ENCODE peak calls at places on chromosomes 2 and 18, in nine cellular contexts. N, I, V, W, F, S, A, M and D are unnamed samples.
A peak's percentile ranks its signal among the peaks of the same experiment; 100 is the strongest.

GRCh38 chr2:97701186-97701585 is 12.2 kb upstream of the ZAP70 start:
- DNase-seq in W (no peak), N (no peak), A (no peak), F (no peak), V (no peak), S (no peak), I (no peak), M (no peak), D (no peak)

GRCh38 chr2:25324905-25325592 is 16.7 kb downstream of the DNMT3A start:
- DNase-seq in M (peak; percentile 50), W (no peak), F (no peak), A (no peak), S (peak; percentile 73), N (no peak), V (peak; percentile 91), I (no peak), D (peak; percentile 50)

GRCh38 chr2:74576830-74577229 is 22.3 kb downstream of the DOK1 start:
- DNase-seq in S (peak; percentile 90), F (no peak), I (no peak), N (no peak), M (peak; percentile 66), W (no peak), V (peak; percentile 72), A (no peak), D (peak; percentile 76)

GRCh38 chr2:73418343-73418742 is 32.7 kb downstream of the ALMS1 start:
- DNase-seq in M (peak; percentile 91), S (peak; percentile 91), W (no peak), V (peak; percentile 70), A (no peak), I (peak; percentile 77), N (no peak), F (no peak), D (no peak)

GRCh38 chr2:207763308-207763707 is 6.4 kb downstream of the FZD5 start:
- DNase-seq in F (no peak), A (no peak), M (no peak), N (no peak), V (no peak), I (no peak), W (no peak), S (no peak), D (no peak)

GRCh38 chr2:199202964-199203363 is 254.8 kb downstream of the SATB2 start:
- DNase-seq in N (no peak), F (no peak), V (no peak), I (no peak), S (no peak), A (no peak), M (no peak), W (no peak), D (no peak)

GRCh38 chr18:39506581-39506980 is 1941.0 kb upstream of the CELF4 start:
- DNase-seq in A (no peak), F (no peak), S (no peak), M (no peak), V (no peak), I (no peak), N (no peak), W (no peak), D (no peak)

GRCh38 chr2:36356990-36357505 is 1.5 kb downstream of the CRIM1 start:
- DNase-seq in W (no peak), N (no peak), V (no peak), I (peak; percentile 34), F (no peak), M (no peak), S (peak; percentile 50), A (no peak), D (peak; percentile 31)

GRCh38 chr18:71485578-71485977 is 1058.6 kb downstream of the CBLN2 start:
- DNase-seq in W (no peak), V (no peak), M (peak; percentile 85), S (no peak), A (no peak), F (no peak), I (no peak), N (no peak), D (no peak)

GRCh38 chr2:32064021-32064678 is 794 bp downstream of the SPAST start:
- DNase-seq in F (peak; percentile 5), A (peak; percentile 6), S (no peak), N (peak; percentile 60), V (no peak), I (peak; percentile 29), M (peak; percentile 7), W (peak; percentile 31), D (no peak)

GRCh38 chr2:32063310-32064020 is at the start of gene SPAST:
- DNase-seq in F (peak; percentile 94), M (peak; percentile 96), N (peak; percentile 98), W (peak; percentile 96), V (peak; percentile 97), S (peak; percentile 95), A (peak; percentile 97), I (peak; percentile 97), D (peak; percentile 91)

GRCh38 chr2:32061973-32062861 is 1.1 kb upstream of the SPAST start:
- DNase-seq in W (peak; percentile 40), N (peak; percentile 51), F (no peak), A (peak; percentile 54), M (peak; percentile 28), I (peak; percentile 45), S (peak; percentile 19), V (peak; percentile 59), D (peak; percentile 62)

GRCh38 chr2:32067549-32067948 is 4.2 kb downstream of the SPAST start:
- DNase-seq in A (no peak), F (no peak), V (no peak), W (no peak), M (no peak), N (no peak), I (no peak), S (no peak), D (no peak)

DNA sequence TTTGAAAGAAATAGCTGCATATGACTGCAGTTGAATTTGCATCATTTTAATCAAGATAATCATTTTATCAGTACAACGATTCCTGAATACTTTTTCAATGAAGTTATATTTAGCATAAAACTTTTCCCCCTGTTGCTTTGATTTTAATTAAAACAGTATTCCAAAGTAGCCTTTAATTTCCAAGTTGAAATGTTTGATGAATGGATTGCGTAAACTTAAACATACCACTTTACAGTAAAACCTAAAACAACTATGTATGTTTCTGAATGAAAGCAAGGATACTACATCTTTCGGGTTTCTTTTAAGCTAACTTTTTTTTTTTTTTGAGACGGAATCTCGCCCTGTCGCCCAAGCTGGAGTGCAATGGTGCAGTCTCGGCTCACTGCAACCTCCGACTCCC is 1.4 kb downstream of the SPAST start:
- DNase-seq in S (no peak), V (no peak), A (no peak), F (no peak), N (no peak), M (no peak), W (no peak), I (no peak), D (no peak)
- H3K4me1 ChIP-seq in S (peaks cover 2% of the 10 kb centered on the region), V (peaks cover 10% of the 10 kb centered on the region), A (peaks cover 23% of the 10 kb centered on the region), F (peaks cover 8% of the 10 kb centered on the region), N (peaks cover 19% of the 10 kb centered on the region), M (no peaks in the 10 kb centered on the region), W (peaks cover 5% of the 10 kb centered on the region), I (peaks cover 2% of the 10 kb centered on the region), D (no peaks in the 10 kb centered on the region)

GRCh38 chr2:98771264-98771663 is 40.3 kb upstream of the MGAT4A start:
- DNase-seq in V (no peak), I (no peak), S (no peak), F (no peak), N (no peak), M (no peak), A (no peak), W (no peak), D (no peak)
- H3K4me1 ChIP-seq in V (peaks cover 28% of the 10 kb centered on the region), I (peaks cover 9% of the 10 kb centered on the region), S (no peaks in the 10 kb centered on the region), F (peaks cover 75% of the 10 kb centered on the region), N (peaks cover 6% of the 10 kb centered on the region), M (no peaks in the 10 kb centered on the region), A (peaks cover 27% of the 10 kb centered on the region), W (no peaks in the 10 kb centered on the region), D (no peaks in the 10 kb centered on the region)

GRCh38 chr2:55049794-55050132 is 488 bp downstream of the RTN4 start:
- DNase-seq in I (no peak), V (no peak), M (no peak), A (no peak), S (no peak), W (no peak), F (no peak), N (no peak), D (no peak)

GRCh38 chr2:55052087-55053061 is 2.1 kb upstream of the RTN4 start:
- DNase-seq in S (peak; percentile 84), I (no peak), N (peak; percentile 61), V (no peak), F (no peak), W (no peak), M (peak; percentile 49), A (no peak), D (no peak)

GRCh38 chr2:55048925-55049793 is 1.1 kb downstream of the RTN4 start:
- DNase-seq in V (peak; percentile 95), A (peak; percentile 76), I (peak; percentile 90), W (peak; percentile 67), F (peak; percentile 54), N (peak; percentile 91), M (peak; percentile 75), S (peak; percentile 69), D (peak; percentile 91)

GRCh38 chr2:55050133-55050994 is at the start of gene RTN4:
- DNase-seq in N (peak; percentile 99), S (peak; percentile 100), W (peak; percentile 93), V (peak; percentile 99), F (peak; percentile 98), A (peak; percentile 100), M (peak; percentile 99), I (peak; percentile 98), D (peak; percentile 97)

GRCh38 chr2:55051026-55051866 is 995 bp upstream of the RTN4 start:
- DNase-seq in I (peak; percentile 68), M (peak; percentile 99), V (peak; percentile 84), S (peak; percentile 100), N (peak; percentile 66), W (peak; percentile 39), F (peak; percentile 25), A (peak; percentile 77), D (peak; percentile 74)
- H3K4me1 ChIP-seq in I (peaks cover 1% of the 10 kb centered on the region), M (no peaks in the 10 kb centered on the region), V (peaks cover 13% of the 10 kb centered on the region), S (peaks cover 2% of the 10 kb centered on the region), N (peaks cover 52% of the 10 kb centered on the region), W (peaks cover 11% of the 10 kb centered on the region), F (peaks cover 31% of the 10 kb centered on the region), A (peaks cover 32% of the 10 kb centered on the region), D (peaks cover 22% of the 10 kb centered on the region)

DNA sequence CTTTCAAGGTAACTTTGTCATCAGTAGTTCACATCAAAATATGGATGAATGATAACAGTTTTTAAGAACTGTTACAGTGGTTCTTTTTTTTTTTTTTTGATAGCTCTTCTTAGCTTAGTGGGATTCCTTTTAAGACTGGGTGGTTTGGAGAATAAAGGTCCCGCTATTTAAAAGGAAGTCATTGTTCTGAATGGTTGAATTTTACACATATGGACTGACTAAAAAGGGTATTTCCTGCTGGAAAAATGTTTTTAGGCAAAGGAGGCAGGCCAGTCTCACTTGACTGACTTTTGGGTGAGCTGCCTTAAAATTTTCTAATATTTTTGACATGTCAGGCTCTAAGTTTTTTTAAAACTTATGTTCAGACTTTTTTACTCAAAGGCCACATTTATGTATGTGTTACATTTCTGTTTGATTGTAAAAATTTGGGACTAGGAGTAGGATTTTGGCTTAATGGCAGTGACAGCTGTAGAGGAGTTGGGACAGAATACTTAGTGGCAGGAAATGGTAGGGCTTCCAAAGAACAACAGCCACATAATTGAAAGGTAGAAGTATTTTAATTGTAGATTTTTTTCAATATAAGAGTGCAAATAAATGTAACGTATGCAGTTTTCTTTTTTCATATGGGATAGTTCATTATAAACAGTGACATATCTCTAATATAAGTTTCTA is 13.7 kb downstream of the VAPA start:
- DNase-seq in S (no peak), M (no peak), W (no peak), N (no peak), F (no peak), A (no peak), I (no peak), V (no peak), D (no peak)
- H3K4me1 ChIP-seq in S (peaks cover 5% of the 10 kb centered on the region), M (peaks cover 7% of the 10 kb centered on the region), W (peaks cover 78% of the 10 kb centered on the region), N (peaks cover 48% of the 10 kb centered on the region), F (peaks cover 5% of the 10 kb centered on the region), A (peaks cover 35% of the 10 kb centered on the region), I (no peaks in the 10 kb centered on the region), V (peaks cover 38% of the 10 kb centered on the region), D (peaks cover 12% of the 10 kb centered on the region)